ENCODE peak calls at places on chromosome 7, in eight cellular contexts. K is activated CD4-positive, alpha-beta T cell treated with anti-CD3 and anti-CD28 coated beads, Interleukin-2, amount 50 U/mL, for 1 hour; R is hepatocyte; W is adipocyte; G is activated CD4-positive, CD25-positive, alpha-beta regulatory T cell treated with anti-CD3 and anti-CD28 coated beads, Interleukin-2, amount 50 U/mL, for 16 hours; F is GF-D8; O is right lobe of liver; A is WTC11. C is an unnamed sample.

GRCh38 chr7:138493535-138493934 is 33.5 kb downstream of the TRIM24 start:
- DNase-seq in K (no peak), R (no peak), W (no peak), G (no peak), F (no peak), O (no peak), A (no peak), C (no peak)

GRCh38 chr7:140214075-140214684 is 37.4 kb upstream of the KDM7A start:
- DNase-seq in K (no peak), R (no peak), W (peak; percentile 36), G (no peak), F (no peak), O (no peak), A (no peak), C (no peak)

GRCh38 chr7:157660971-157661610 is 324.3 kb downstream of the DNAJB6 start:
- DNase-seq in K (no peak), R (no peak), W (no peak), G (no peak), F (no peak), O (no peak), A (no peak), C (no peak)

GRCh38 chr7:1755783-1756626 is 85.9 kb downstream of the ELFN1 start:
- DNase-seq in K (no peak), R (no peak), W (no peak), G (no peak), F (no peak), O (no peak), A (no peak), C (no peak)

GRCh38 chr7:112125250-112125649 is 80.9 kb downstream of the DOCK4 start:
- DNase-seq in K (no peak), R (no peak), W (no peak), G (no peak), F (no peak), O (no peak), A (no peak), C (no peak)

GRCh38 chr7:8063706-8064297 is 95.2 kb downstream of the GLCCI1 start:
- DNase-seq in K (no peak), R (no peak), W (no peak), G (no peak), F (no peak), O (no peak), A (no peak), C (no peak)

GRCh38 chr7:63899691-63900393 is 98.8 kb upstream of the ZNF722 start:
- DNase-seq in K (peak; percentile 75), R (no peak), W (no peak), G (peak; percentile 62), F (peak; percentile 4), O (peak; percentile 78), A (no peak), C (peak; percentile 82)

GRCh38 chr7:153835104-153835503 is 217.1 kb upstream of the DPP6 start:
- DNase-seq in K (no peak), R (no peak), W (no peak), G (no peak), F (no peak), O (no peak), A (no peak), C (peak; percentile 76)

GRCh38 chr7:132937286-132937685 is 144.6 kb downstream of the CHCHD3 start:
- DNase-seq in K (no peak), R (no peak), W (peak; percentile 7), G (no peak), F (no peak), O (no peak), A (no peak), C (no peak)

GRCh38 chr7:96596120-96596826 is 113.4 kb downstream of the SEM1 start:
- DNase-seq in K (no peak), R (peak; percentile 35), W (peak; percentile 7), G (no peak), F (no peak), O (no peak), A (no peak), C (peak; percentile 54)

GRCh38 chr7:129514683-129515082 is 12.4 kb downstream of the SMKR1 start:
- DNase-seq in K (no peak), R (no peak), W (peak; percentile 23), G (no peak), F (no peak), O (no peak), A (no peak), C (peak; percentile 80)

GRCh38 chr7:157013602-157014549 is 3.4 kb upstream of the MNX1 start:
- DNase-seq in K (no peak), R (no peak), W (no peak), G (no peak), F (no peak), O (no peak), A (peak; percentile 46), C (no peak)

GRCh38 chr7:29194206-29194593 is 375 bp upstream of the CHN2 start:
- DNase-seq in K (no peak), R (peak; percentile 45), W (peak; percentile 18), G (no peak), F (no peak), O (peak; percentile 57), A (peak; percentile 49), C (no peak)

GRCh38 chr7:4820405-4820967 is 41.3 kb downstream of the PAPOLB start:
- DNase-seq in K (no peak), R (no peak), W (no peak), G (no peak), F (no peak), O (no peak), A (no peak), C (no peak)

GRCh38 chr7:55130554-55131198 is 111.9 kb downstream of the EGFR start:
- DNase-seq in K (no peak), R (no peak), W (peak; percentile 69), G (no peak), F (no peak), O (no peak), A (no peak), C (no peak)

GRCh38 chr7:47806701-47807103 is 141.6 kb downstream of the PKD1L1 start:
- DNase-seq in K (no peak), R (no peak), W (no peak), G (no peak), F (no peak), O (no peak), A (no peak), C (no peak)

GRCh38 chr7:100799037-100799896 is 28.1 kb downstream of the EPHB4 start:
- DNase-seq in K (peak; percentile 44), R (peak; percentile 73), W (peak; percentile 64), G (no peak), F (peak; percentile 59), O (peak; percentile 59), A (peak; percentile 75), C (peak; percentile 78)

GRCh38 chr7:76332073-76332472 is 26.7 kb downstream of the YWHAG start:
- DNase-seq in K (no peak), R (no peak), W (no peak), G (no peak), F (no peak), O (no peak), A (no peak), C (no peak)

GRCh38 chr7:68238204-68238805 is 1241.7 kb downstream of the TYW1 start:
- DNase-seq in K (no peak), R (peak; percentile 15), W (no peak), G (no peak), F (no peak), O (no peak), A (no peak), C (no peak)

GRCh38 chr7:51148216-51148615 is 168.4 kb downstream of the COBL start:
- DNase-seq in K (no peak), R (no peak), W (no peak), G (no peak), F (no peak), O (no peak), A (no peak), C (no peak)

GRCh38 chr7:124764847-124765400 is 668 bp downstream of the GPR37 start:
- DNase-seq in K (peak; percentile 6), R (peak; percentile 26), W (no peak), G (no peak), F (no peak), O (peak; percentile 46), A (peak; percentile 41), C (no peak)

GRCh38 chr7:138316421-138317043 is 143.5 kb upstream of the TRIM24 start:
- DNase-seq in K (no peak), R (peak; percentile 60), W (no peak), G (no peak), F (no peak), O (no peak), A (no peak), C (no peak)

GRCh38 chr7:139828880-139829653 is at the start of gene TBXAS1:
- DNase-seq in K (no peak), R (peak; percentile 39), W (peak; percentile 2), G (no peak), F (peak; percentile 91), O (peak; percentile 36), A (no peak), C (no peak)

GRCh38 chr7:130009848-130010688 is 41.1 kb downstream of the ZC3HC1 start:
- DNase-seq in K (no peak), R (peak; percentile 59), W (peak; percentile 75), G (no peak), F (no peak), O (peak; percentile 28), A (no peak), C (peak; percentile 95)

GRCh38 chr7:47572939-47573757 is 8.8 kb downstream of the TNS3 start:
- DNase-seq in K (no peak), R (no peak), W (no peak), G (no peak), F (no peak), O (no peak), A (peak; percentile 35), C (no peak)

GRCh38 chr7:44581426-44581906 is 565 bp downstream of the TMED4 start:
- DNase-seq in K (peak; percentile 40), R (peak; percentile 43), W (peak; percentile 21), G (no peak), F (peak; percentile 13), O (peak; percentile 45), A (no peak), C (peak; percentile 53)

GRCh38 chr7:297611-298374 is 7.8 kb downstream of the FOXL3 start:
- DNase-seq in K (no peak), R (no peak), W (no peak), G (no peak), F (no peak), O (no peak), A (no peak), C (no peak)

GRCh38 chr7:50664461-50664922 is 99.3 kb upstream of the DDC start:
- DNase-seq in K (no peak), R (no peak), W (peak; percentile 47), G (no peak), F (no peak), O (no peak), A (no peak), C (no peak)

GRCh38 chr7:55177589-55178261 is 158.9 kb downstream of the EGFR start:
- DNase-seq in K (no peak), R (no peak), W (peak; percentile 65), G (no peak), F (no peak), O (no peak), A (no peak), C (no peak)

GRCh38 chr7:130829415-130829814 is 95.4 kb upstream of the KLF14 start:
- DNase-seq in K (no peak), R (no peak), W (no peak), G (no peak), F (no peak), O (no peak), A (no peak), C (no peak)

GRCh38 chr7:55187701-55188491 is 169.1 kb downstream of the EGFR start:
- DNase-seq in K (no peak), R (peak; percentile 54), W (no peak), G (no peak), F (no peak), O (no peak), A (no peak), C (no peak)

GRCh38 chr7:158176561-158177173 is 411.0 kb downstream of the PTPRN2 start:
- DNase-seq in K (no peak), R (no peak), W (no peak), G (no peak), F (no peak), O (no peak), A (no peak), C (no peak)

GRCh38 chr7:105028004-105028403 is 14.0 kb downstream of the KMT2E start:
- DNase-seq in K (no peak), R (no peak), W (no peak), G (no peak), F (no peak), O (no peak), A (no peak), C (no peak)

GRCh38 chr7:150994141-150994837 is 3.5 kb downstream of the NOS3 start:
- DNase-seq in K (no peak), R (peak; percentile 59), W (no peak), G (no peak), F (peak; percentile 85), O (peak; percentile 55), A (no peak), C (no peak)

C was measured in RKO.